ENCODE peak calls at places on chromosomes 11 and 22, in eight cellular contexts. N is hepatocyte, V is GM23248, C is OCI-LY7, K is Karpas-422, R is PC-9, D is GM23338, M is PC-3. P is an unnamed sample. For H3K9me2 and H3K4me1, the result is how much of the 10 kb centered on the place peaks cover.

GRCh38 chr11:75403983-75404658 is 4.8 kb downstream of the RPS3 start:
- DNase-seq in N (no peak), V (no peak), C (no peak), K (no peak), R (no peak), D (no peak), M (peak), P (no peak)

GRCh38 chr22:32502346-32502745 is 27.7 kb downstream of the FBXO7 start:
- DNase-seq in N (no peak), V (no peak), C (no peak), K (no peak), R (no peak), D (peak), M (no peak), P (no peak)

GRCh38 chr22:37178350-37179125 is 9.5 kb downstream of the C1QTNF6 start:
- DNase-seq in N (peak), V (peak), C (no peak), K (no peak), R (peak), D (no peak), M (no peak), P (no peak)

GRCh38 chr11:110491577-110492352 is 62.0 kb downstream of the FDX1 start:
- DNase-seq in N (peak), V (no peak), C (no peak), K (no peak), R (no peak), D (no peak), M (no peak), P (no peak)

GRCh38 chr11:106695506-106695905 is 322.8 kb downstream of the GUCY1A2 start:
- DNase-seq in N (peak), V (peak), C (no peak), K (no peak), R (no peak), D (no peak), M (peak), P (no peak)

GRCh38 chr11:132114185-132114584 is 743.8 kb downstream of the NTM start:
- DNase-seq in N (peak), V (peak), C (no peak), K (peak), R (no peak), D (peak), M (peak), P (peak)

GRCh38 chr22:34111210-34111824 is 191.0 kb upstream of the LARGE1 start:
- DNase-seq in N (peak), V (peak), C (peak), K (peak), R (no peak), D (peak), M (peak), P (peak)

GRCh38 chr11:31414338-31414737 is 44.7 kb downstream of the DNAJC24 start:
- DNase-seq in N (no peak), V (no peak), C (no peak), K (peak), R (no peak), D (no peak), M (peak), P (no peak)

GRCh38 chr11:67406969-67407699 is 3.3 kb downstream of the TBC1D10C start:
- DNase-seq in N (no peak), V (peak), C (peak), K (peak), R (no peak), D (no peak), M (no peak), P (no peak)

GRCh38 chr22:20101638-20102037 is 14.3 kb upstream of the RANBP1 start:
- DNase-seq in N (no peak), V (no peak), C (no peak), K (no peak), R (no peak), D (no peak), M (no peak), P (no peak)

GRCh38 chr11:33941637-33942160 is 49.8 kb upstream of the LMO2 start:
- DNase-seq in N (no peak), V (peak), C (no peak), K (no peak), R (no peak), D (no peak), M (no peak), P (no peak)

GRCh38 chr22:24156146-24156914 is 25.0 kb upstream of the SUSD2 start:
- DNase-seq in N (peak), V (peak), C (peak), K (peak), R (no peak), D (peak), M (peak), P (peak)

GRCh38 chr11:19240420-19241259 is at the start of gene E2F8:
- DNase-seq in N (peak), V (peak), C (peak), K (peak), R (peak), D (peak), M (peak), P (peak)

GRCh38 chr11:101848262-101848661 is 66.5 kb upstream of the CEP126 start:
- DNase-seq in N (peak), V (peak), C (peak), K (peak), R (no peak), D (peak), M (peak), P (peak)

GRCh38 chr22:35775339-35775738 is 57.7 kb downstream of the APOL5 start:
- DNase-seq in N (no peak), V (no peak), C (no peak), K (no peak), R (no peak), D (no peak), M (no peak), P (no peak)
- H3K9me2 ChIP-seq in N (under half), V (under half), C (under half), K (under half), R (under half), D (under half), M (under half), P (under half)

DNA sequence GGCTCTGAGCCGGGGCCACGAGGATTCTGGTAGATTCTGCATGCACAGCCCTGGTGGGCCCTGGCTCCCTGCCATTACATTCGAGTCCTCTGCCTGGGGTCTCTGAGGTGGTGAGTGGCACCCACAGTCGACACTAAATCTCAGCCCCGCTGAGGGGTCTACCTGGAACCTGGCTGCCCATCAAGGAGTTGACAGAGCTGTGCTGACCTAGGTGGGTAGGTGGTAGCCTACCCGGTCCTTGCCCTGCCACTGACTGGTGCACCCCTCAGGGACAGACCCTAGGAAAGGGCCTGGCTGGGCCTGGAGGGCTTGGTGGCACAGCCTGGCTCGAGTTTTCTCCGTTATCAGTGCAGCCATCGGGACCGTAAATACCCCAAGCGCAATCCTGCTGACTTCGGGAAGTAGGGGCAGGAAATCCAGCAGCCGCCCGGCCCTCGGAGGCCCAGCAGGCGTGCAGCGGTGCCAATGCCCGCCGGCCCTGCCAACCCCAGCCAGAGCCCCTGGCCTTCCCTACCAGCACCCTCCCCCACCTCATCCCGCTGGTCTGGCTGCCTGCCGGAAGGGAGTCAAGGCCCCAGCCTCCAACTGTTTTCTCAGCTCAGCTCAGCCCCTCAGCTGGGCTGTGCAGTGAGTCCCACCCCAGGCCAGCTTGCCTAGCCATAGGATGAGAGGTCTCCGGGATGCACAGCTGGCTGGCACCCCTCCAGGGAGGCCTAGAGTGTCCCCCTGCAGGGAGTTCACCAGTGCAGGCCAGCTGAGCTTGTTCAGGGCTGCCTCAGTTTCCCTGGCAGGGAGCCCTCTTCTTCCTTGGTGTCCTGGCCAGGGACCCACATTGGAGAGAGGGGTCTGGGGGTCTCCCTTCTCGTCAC is 80.4 kb upstream of the KCNQ1OT1 start:
- DNase-seq in N (peak), V (no peak), C (no peak), K (no peak), R (no peak), D (no peak), M (no peak), P (no peak)
- H3K4me1 ChIP-seq in N (under half), V (under half), C (under half), K (under half), R (under half), D (under half), M (under half), P (half or more)

GRCh38 chr22:46793497-46793896 is 31.0 kb downstream of the TBC1D22A start:
- DNase-seq in N (no peak), V (no peak), C (no peak), K (no peak), R (no peak), D (no peak), M (no peak), P (no peak)

GRCh38 chr22:46792061-46792796 is 29.8 kb downstream of the TBC1D22A start:
- DNase-seq in N (no peak), V (no peak), C (no peak), K (no peak), R (no peak), D (no peak), M (no peak), P (no peak)

GRCh38 chr22:46792841-46793261 is 30.4 kb downstream of the TBC1D22A start:
- DNase-seq in N (no peak), V (no peak), C (no peak), K (no peak), R (no peak), D (no peak), M (no peak), P (no peak)

GRCh38 chr22:46789992-46790391 is 27.5 kb downstream of the TBC1D22A start:
- DNase-seq in N (no peak), V (no peak), C (no peak), K (no peak), R (no peak), D (no peak), M (no peak), P (no peak)

DNA sequence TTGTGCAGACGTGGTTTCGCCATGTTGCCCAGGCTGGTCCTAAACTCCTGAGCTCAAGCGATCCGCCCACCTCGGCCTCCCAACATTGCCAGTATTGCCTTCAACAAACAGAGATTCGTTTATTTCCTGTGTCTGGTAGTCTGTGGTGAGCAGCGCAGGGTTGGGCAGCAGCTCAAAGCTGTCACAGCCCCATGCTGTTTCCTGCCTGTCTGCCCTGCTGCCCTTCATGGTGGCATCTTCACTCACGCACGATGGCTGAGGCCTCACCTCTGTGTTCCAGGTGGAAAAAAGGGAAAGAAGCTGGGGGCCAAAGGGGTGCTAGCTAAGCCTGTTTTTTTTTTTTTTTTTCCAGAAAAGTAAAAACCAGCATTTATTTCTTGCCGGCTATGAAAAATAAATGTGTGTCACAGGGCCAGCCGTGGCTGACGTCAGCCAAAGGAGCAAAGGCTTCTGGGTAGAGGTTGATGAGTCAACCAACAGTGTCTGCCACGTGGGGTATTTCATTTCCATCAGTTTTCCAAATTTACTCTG is 28.8 kb downstream of the TBC1D22A start:
- DNase-seq in N (no peak), V (peak), C (no peak), K (peak), R (no peak), D (no peak), M (no peak), P (peak)
- H3K4me3 ChIP-seq in N (no peak), V (no peak), C (no peak), K (no peak), R (no peak), D (no peak), M (no peak), P (no peak)

GRCh38 chr11:62201376-62201775 is 7.1 kb upstream of the SCGB2A1 start:
- DNase-seq in N (no peak), V (no peak), C (no peak), K (no peak), R (peak), D (no peak), M (peak), P (no peak)
- H3K9me2 ChIP-seq in N (under half), V (under half), C (under half), K (under half), R (under half), D (under half), M (under half), P (under half)

GRCh38 chr11:35152575-35152974 is 13.6 kb downstream of the CD44 start:
- DNase-seq in N (no peak), V (peak), C (no peak), K (no peak), R (no peak), D (no peak), M (no peak), P (no peak)
- H3K4me1 ChIP-seq in N (under half), V (half or more), C (under half), K (under half), R (half or more), D (under half), M (under half), P (under half)

P was measured in MM.1S.